ENCODE peak calls at places on chromosomes 1 and 21, in six cellular contexts. B is breast epithelium, X is Peyer's patch, K is mammary epithelial cell, W is upper lobe of left lung, O is heart left ventricle. Q is an unnamed sample.

GRCh38 chr1:20367626-20368025 is 77.0 kb downstream of the VWA5B1 start:
- DNase-seq in W (no peak), X (no peak), O (no peak), B (no peak), K (no peak), Q (no peak)

GRCh38 chr1:76957961-76958360 is 90.7 kb downstream of the ST6GALNAC5 start:
- DNase-seq in O (no peak), B (no peak), K (no peak), X (no peak), W (no peak), Q (no peak)

GRCh38 chr1:215156232-215156631 is 73.7 kb downstream of the KCNK2 start:
- DNase-seq in W (no peak), O (no peak), B (no peak), K (no peak), X (no peak), Q (no peak)

GRCh38 chr1:80427886-80428285 is 1372.8 kb upstream of the ADGRL2 start:
- DNase-seq in X (no peak), K (no peak), B (no peak), O (no peak), W (no peak), Q (no peak)

GRCh38 chr1:11940260-11940921 is 5.9 kb downstream of the PLOD1 start:
- DNase-seq in X (peak; percentile 79), O (peak; percentile 47), B (peak; percentile 54), K (peak; percentile 43), W (no peak), Q (no peak)

GRCh38 chr1:84876353-84876752 is 16.7 kb downstream of the LPAR3 start:
- DNase-seq in B (no peak), O (no peak), X (no peak), K (no peak), W (no peak), Q (no peak)

GRCh38 chr1:40197656-40198055 is 36.5 kb downstream of the RLF start:
- DNase-seq in B (no peak), W (no peak), O (no peak), X (no peak), K (no peak), Q (no peak)

GRCh38 chr1:205249651-205250050 is 21.9 kb downstream of the TMCC2 start:
- DNase-seq in X (no peak), K (no peak), O (no peak), B (no peak), W (no peak), Q (no peak)

GRCh38 chr1:110347182-110347893 is 8.2 kb downstream of the RBM15 start:
- DNase-seq in O (no peak), K (no peak), W (no peak), X (no peak), B (no peak), Q (no peak)

GRCh38 chr1:67590329-67590728 is 94.7 kb upstream of the GADD45A start:
- DNase-seq in X (no peak), O (peak; percentile 42), W (no peak), B (no peak), K (no peak), Q (peak; percentile 71)

GRCh38 chr1:228767636-228768344 is 32.5 kb downstream of the RHOU start:
- DNase-seq in K (no peak), W (peak; percentile 46), B (no peak), X (no peak), O (no peak), Q (no peak)

DNA sequence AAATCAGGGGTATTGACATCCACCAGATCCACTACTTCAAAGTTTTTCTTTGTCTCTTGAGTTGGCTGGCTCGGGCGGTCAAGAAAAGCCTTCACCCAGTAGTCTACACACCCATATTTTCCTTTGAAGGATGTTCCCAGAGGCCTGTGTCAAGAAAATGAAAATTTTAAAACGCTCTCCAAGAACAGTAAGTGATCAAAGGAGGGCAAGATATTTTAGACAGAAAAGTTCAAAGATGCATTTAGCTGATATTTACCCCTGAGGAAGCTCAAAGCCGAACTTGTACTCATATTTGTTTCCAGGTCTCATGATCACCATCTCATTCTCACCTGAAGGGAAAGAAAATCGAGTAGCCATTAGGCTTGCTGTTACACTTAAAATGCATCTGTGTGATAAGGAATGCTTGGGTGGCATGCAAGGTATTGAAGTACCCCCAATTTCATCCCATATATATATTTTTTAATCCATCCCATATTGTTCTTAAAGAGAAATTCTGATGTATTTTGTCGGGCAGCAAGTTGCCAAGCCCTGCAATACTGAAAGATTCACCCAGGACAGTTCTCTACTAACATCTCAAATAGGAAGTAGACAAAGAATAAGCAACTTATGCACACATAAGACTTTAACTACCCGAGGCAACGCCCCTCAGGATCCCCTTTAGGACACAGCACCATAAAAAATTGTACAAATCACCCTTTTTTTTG is 1.1 kb downstream of the TXNIP start:
- DNase-seq in W (peak; percentile 16), K (no peak), X (no peak), O (no peak), B (no peak), Q (peak; percentile 33)
- H3K4me1 ChIP-seq in W (peaks cover 39% of the 10 kb centered on the region), K (peaks cover 36% of the 10 kb centered on the region), X (no peaks in the 10 kb centered on the region), O (peaks cover 56% of the 10 kb centered on the region), B (peaks cover 9% of the 10 kb centered on the region), Q (peaks cover 66% of the 10 kb centered on the region)

GRCh38 chr1:9443913-9444445 is 95.3 kb upstream of the SLC25A33 start:
- DNase-seq in O (no peak), X (no peak), K (peak; percentile 84), B (no peak), W (no peak), Q (no peak)

GRCh38 chr1:9442266-9442846 is 96.9 kb upstream of the SLC25A33 start:
- DNase-seq in B (no peak), O (no peak), X (peak; percentile 71), K (peak; percentile 27), W (no peak), Q (no peak)

GRCh38 chr1:9444532-9444931 is 94.7 kb upstream of the SLC25A33 start:
- DNase-seq in B (no peak), X (no peak), K (peak; percentile 20), W (no peak), O (no peak), Q (no peak)

GRCh38 chr1:9440763-9441194 is 98.5 kb upstream of the SLC25A33 start:
- DNase-seq in X (peak; percentile 65), B (no peak), W (peak; percentile 34), O (peak; percentile 73), K (no peak), Q (no peak)

DNA sequence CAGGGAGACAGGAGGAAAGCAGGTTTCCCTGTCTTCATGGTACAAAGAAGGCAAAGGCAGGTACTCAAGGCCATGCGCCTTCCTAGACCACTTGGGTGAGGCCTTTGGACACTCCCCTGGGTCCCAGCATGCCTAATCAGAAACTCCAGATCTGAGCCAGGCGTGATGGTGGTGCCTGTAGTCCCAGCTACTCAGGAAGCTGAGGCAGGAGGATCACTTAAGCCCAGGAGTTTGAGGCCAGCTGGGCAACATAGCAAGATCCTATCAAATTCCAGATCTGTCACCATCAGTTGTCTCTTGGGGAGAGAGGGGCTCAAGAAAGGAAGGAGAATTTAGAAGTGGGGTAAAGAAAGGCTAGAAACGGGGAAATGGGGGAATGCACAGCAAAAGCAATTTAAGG is 96.3 kb upstream of the SLC25A33 start:
- DNase-seq in B (no peak), X (no peak), O (no peak), W (no peak), K (no peak), Q (no peak)
- H3K27ac ChIP-seq in B (no peak overlapping the region), X (peak overlapping the region; percentile 81), O (peak overlapping the region; percentile 71), W (peak overlapping the region; percentile 10), K (no peak overlapping the region), Q (peak overlapping the region; percentile 66)

DNA sequence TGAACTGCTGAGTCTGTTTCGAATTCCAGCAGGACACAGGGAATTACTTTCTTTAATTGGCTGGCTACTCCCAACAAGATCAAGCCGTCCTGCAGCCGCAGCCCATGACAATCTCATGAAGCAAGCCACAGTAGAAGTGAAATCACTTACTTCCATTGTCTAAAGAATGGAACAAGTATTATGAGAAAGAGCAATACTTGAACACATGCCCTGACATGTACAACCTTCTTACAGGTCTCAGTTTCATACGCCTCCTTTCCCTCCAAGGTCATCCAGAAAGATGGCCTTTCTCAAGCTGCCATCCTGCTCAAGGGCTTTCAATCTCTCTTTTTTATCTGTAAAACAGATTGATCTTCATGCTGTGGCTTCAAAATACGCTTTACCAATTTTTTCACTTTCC is 85.1 kb downstream of the PCSK9 start:
- DNase-seq in X (no peak), O (no peak), B (no peak), W (no peak), K (peak; percentile 68), Q (no peak)
- H3K36me3 ChIP-seq in X (peaks cover 8% of the 10 kb centered on the region), O (peaks cover 86% of the 10 kb centered on the region), B (peaks cover 26% of the 10 kb centered on the region), W (peaks cover 73% of the 10 kb centered on the region), K (peaks cover 36% of the 10 kb centered on the region), Q (peaks cover 95% of the 10 kb centered on the region)

GRCh38 chr21:43734131-43734634 is 15.3 kb downstream of the PDXK start:
- DNase-seq in O (no peak), W (peak; percentile 71), B (no peak), X (peak; percentile 82), K (no peak), Q (no peak)

GRCh38 chr21:43733060-43733459 is 14.1 kb downstream of the PDXK start:
- DNase-seq in K (no peak), X (no peak), O (no peak), W (no peak), B (no peak), Q (no peak)

GRCh38 chr21:43731476-43731875 is 12.5 kb downstream of the PDXK start:
- DNase-seq in X (peak; percentile 83), B (no peak), O (no peak), W (no peak), K (no peak), Q (no peak)

GRCh38 chr21:43733529-43734071 is 14.7 kb downstream of the PDXK start:
- DNase-seq in K (peak; percentile 46), X (no peak), O (no peak), B (no peak), W (no peak), Q (no peak)

GRCh38 chr21:43731891-43732711 is 13.2 kb downstream of the PDXK start:
- DNase-seq in K (no peak), B (no peak), O (no peak), X (no peak), W (no peak), Q (no peak)
- H3K4me1 ChIP-seq in K (peaks cover 58% of the 10 kb centered on the region), B (peaks cover 37% of the 10 kb centered on the region), O (peaks cover 67% of the 10 kb centered on the region), X (peaks cover 6% of the 10 kb centered on the region), W (peaks cover 46% of the 10 kb centered on the region), Q (peaks cover 4% of the 10 kb centered on the region)

GRCh38 chr1:93453911-93454310 is 6.0 kb downstream of the FNBP1L start:
- DNase-seq in O (no peak), B (no peak), W (no peak), K (peak; percentile 67), X (no peak), Q (no peak)
- H3K27ac ChIP-seq in O (no peak overlapping the region), B (no peak overlapping the region), W (no peak overlapping the region), K (no peak overlapping the region), X (no peak overlapping the region), Q (no peak overlapping the region)

Q was measured in tibial artery.